ENCODE peak calls at places on chromosomes 13 and 19, in four cellular contexts. W is HepG2, H is K562, K is H1. J is an unnamed sample. For H3K79me2, the result is how much of the 10 kb centered on the place peaks cover.

GRCh38 chr13:48194392-48194754 is 38.6 kb upstream of the ITM2B start:
- DNase-seq in W (no peak), H (no peak), K (no peak), J (no peak)

GRCh38 chr19:17073869-17074627 is 1.2 kb downstream of the HAUS8 start:
- DNase-seq in H (peak), K (no peak), W (no peak), J (no peak)

GRCh38 chr19:51258165-51258564 is 7.3 kb downstream of the SIGLECL1 start:
- DNase-seq in W (no peak), K (no peak), H (no peak), J (no peak)

GRCh38 chr13:79525458-79525857 is 44.5 kb downstream of the NDFIP2 start:
- DNase-seq in H (peak), W (peak), K (no peak), J (peak)

GRCh38 chr13:66462187-66462586 is 767.9 kb downstream of the PCDH9 start:
- DNase-seq in K (no peak), W (no peak), H (no peak), J (peak)

GRCh38 chr19:39444598-39445257 is 654 bp upstream of the SUPT5H start:
- DNase-seq in H (peak), K (no peak), W (no peak), J (no peak)

GRCh38 chr19:5103061-5103701 is 134.3 kb downstream of the KDM4B start:
- DNase-seq in K (no peak), W (no peak), H (no peak), J (peak)

GRCh38 chr13:72890546-72890945 is 108.6 kb downstream of the PIBF1 start:
- DNase-seq in W (no peak), H (no peak), K (no peak), J (no peak)

GRCh38 chr13:73059460-73060250 is 850 bp downstream of the KLF5 start:
- DNase-seq in W (peak), H (peak), K (no peak), J (peak)

GRCh38 chr19:17553256-17553655 is 2.2 kb upstream of the COLGALT1 start:
- DNase-seq in H (peak), W (no peak), K (no peak), J (peak)

GRCh38 chr13:21074601-21075302 is 13.4 kb upstream of the LATS2 start:
- DNase-seq in K (no peak), W (no peak), H (no peak), J (peak)

GRCh38 chr13:38577048-38577447 is 109.8 kb upstream of the FREM2 start:
- DNase-seq in H (peak), W (peak), K (no peak), J (no peak)

GRCh38 chr13:99051768-99052455 is 74.0 kb upstream of the DOCK9 start:
- DNase-seq in W (no peak), K (no peak), H (no peak), J (no peak)
- H3K79me2 ChIP-seq in W (under half), K (under half), H (half or more), J (under half)

GRCh38 chr19:3251229-3251628 is 26.8 kb downstream of the CELF5 start:
- DNase-seq in W (no peak), K (no peak), H (no peak), J (no peak)

GRCh38 chr19:3250675-3251074 is 26.2 kb downstream of the CELF5 start:
- DNase-seq in K (no peak), H (peak), W (peak), J (no peak)

GRCh38 chr19:3245050-3245449 is 20.6 kb downstream of the CELF5 start:
- DNase-seq in W (no peak), H (no peak), K (no peak), J (no peak)

GRCh38 chr19:3249408-3249807 is 24.9 kb downstream of the CELF5 start:
- DNase-seq in K (no peak), H (peak), W (peak), J (no peak)

DNA sequence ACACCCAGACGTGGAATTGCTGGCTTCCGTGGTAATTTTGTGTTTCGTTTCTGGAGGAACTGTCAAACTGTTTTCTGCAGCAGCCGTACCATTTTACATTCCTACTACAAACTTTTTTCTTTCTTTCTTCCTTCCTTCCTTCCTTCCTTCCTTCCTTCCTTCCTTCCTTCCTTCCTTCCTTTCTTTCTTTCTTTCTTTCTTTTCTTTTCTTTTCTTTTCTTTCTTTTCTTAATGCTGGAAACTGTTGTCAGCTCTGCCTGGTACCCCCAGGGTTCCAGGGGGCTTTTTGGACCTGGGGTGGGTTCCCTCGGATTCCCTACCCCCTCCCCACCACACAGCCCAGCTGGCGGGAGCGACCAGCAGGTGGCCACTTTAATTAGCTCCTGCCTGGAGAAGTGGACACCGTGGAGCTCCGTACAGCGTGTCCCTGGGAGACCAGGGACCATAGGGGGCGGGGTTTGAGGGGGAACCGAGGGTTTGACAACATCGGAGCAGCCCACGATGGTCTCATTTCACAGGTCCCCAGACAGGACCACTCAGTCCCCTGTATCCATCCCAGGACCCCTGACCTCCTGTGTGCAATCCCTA is 24.4 kb downstream of the CELF5 start:
- DNase-seq in H (no peak), W (no peak), K (no peak), J (no peak)
- TF ChIP-seq JUN in H (no peak), W (no peak), K (no peak), J (no peak)

DNA sequence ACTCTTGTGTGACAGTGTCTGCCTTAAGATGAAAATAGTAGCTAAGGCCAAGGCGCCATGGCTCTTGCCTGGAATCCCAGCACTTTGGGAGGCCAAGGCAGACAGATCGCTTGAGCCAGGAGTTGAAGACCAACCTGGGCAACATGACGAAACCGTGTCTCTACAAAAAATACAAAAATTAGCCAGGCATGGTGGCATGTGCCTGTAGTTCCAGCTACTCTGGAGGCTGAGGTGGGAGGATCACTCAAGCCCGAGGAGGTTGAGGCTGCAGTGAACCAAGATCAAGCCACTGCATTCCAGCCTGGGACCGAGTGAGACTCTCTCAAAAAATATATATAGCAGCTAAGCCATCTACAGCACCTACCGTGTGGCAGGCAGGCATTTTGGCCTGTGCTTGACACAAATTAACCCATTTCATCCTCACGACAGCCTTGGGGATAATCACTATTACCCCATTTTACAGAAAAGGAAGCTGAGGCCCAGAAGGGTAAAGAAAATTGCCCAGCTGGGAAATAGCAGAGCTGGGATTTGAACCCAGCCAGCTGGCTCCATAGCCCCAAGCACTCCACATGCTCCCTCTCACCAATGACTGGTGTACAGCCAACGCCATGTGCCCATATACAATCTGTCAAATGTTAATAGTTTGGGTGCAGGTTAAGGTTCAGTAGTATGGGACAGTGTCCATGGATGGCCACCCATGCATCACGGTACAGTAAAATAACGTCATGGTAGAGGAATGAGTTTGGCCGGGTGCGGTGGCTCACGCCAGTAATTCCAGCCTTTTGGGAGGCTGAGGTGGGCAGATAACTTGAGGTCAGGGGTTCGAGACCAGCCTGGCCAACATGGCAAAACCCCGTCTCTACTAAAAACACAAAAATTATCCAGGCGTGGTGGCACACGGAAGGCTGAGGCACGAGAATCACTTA is 3.1 kb downstream of the SLC1A5 start:
- DNase-seq in H (no peak), W (no peak), K (no peak), J (no peak)
- H3K79me2 ChIP-seq in H (half or more), W (half or more), K (under half), J (half or more)

DNA sequence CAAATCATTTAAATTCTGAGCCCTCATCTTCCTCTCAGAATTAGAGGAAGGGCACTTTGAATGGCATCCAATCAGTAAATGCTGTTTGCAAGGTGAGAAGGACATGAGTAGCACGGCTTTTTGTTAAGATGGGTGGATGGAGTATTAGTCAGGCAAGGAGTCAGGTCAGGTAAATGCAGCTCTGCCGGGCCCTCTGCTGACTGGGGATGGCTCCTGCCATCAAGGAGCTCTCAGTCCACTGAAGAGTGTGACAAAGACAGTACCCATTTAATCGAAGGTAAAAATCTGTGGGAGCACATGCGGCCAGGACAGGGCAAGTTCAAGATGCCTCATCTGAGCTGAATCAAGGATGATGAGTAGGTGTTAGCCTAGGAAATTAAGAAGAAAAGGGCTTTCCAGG is 670.3 kb upstream of the ARGLU1 start:
- DNase-seq in K (no peak), H (no peak), W (no peak), J (no peak)
- TF ChIP-seq JUN in K (no peak), H (no peak), W (no peak), J (no peak)

DNA sequence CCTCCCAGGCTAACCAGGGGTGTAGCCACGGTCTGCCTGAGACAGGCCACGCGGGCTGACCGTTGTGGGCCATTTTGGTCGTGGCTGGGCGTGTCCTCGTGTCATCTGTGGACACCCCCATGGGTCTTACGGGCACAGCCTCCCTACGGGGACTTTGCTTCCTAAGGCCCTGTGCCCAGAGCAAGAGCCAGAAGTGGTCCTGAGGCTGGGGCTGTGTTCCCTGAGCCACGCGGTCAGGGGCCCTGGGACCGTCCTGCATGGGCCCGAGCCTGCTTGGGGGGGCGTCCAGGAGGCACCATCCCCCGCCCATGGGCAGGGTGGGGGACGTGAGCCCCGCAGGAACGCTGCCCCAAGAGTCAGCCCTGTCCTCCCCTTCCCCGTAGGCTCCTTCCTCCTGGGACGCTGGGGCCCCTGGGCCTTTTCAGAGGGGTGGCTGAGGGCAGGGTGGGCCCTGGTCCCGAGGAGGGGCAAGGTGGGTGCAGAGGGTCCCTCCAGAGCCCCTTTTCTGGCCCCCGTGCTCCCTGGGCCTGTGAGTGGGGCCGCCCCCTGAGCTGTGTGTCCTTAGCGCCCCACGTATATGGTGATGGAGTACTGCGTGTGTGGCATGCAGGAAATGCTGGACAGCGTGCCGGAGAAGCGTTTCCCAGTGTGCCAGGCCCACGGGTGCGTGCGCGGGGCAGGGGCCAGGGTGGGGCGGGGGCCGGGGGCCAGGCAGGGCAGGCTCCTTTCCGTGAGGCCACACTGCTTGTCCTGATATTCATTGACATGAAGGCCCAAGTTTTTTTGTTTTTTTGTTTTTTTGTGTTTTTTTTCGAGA is 13.4 kb downstream of the STK11 start:
- DNase-seq in K (no peak), H (no peak), W (no peak), J (no peak)
- H3K79me2 ChIP-seq in K (under half), H (half or more), W (under half), J (under half)

GRCh38 chr13:27141746-27142145 is 29.9 kb downstream of the USP12 start:
- DNase-seq in W (no peak), H (peak), K (no peak), J (no peak)
- TF ChIP-seq JUN in W (no peak), H (no peak), K (no peak), J (no peak)

DNA sequence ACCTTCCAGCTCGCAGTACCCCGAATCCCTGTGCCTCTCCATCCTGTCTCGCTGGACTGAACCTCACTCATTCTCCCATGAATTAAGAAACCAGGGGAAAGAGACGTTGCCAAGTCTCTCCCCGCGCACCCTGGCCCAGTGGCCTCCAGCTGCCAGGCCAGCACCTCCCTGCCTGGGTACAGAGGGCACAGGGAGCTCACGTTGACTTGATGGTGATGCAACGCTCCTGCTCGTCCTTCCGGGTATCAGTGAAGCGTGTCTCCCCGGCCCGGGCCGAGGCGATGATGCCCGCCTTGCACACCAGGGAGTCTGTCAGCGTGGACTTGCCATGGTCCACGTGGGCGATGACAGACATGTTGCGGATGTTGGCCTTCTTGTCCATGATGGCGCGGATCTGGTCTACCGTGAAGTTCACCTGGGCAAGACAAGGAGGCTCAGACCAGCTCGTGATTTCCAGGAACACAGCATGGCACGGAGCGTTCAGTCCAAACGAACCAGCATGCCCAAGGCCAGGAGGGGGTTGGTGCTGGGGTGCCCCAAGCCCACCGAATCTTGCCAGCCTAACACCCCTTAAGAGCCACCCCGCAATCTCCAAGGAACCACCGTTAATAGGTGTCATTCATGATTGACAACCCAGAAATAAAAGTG is 1.2 kb downstream of the EEF2 start:
- DNase-seq in K (no peak), W (no peak), H (no peak), J (peak)
- H3K79me2 ChIP-seq in K (under half), W (under half), H (half or more), J (half or more)

DNA sequence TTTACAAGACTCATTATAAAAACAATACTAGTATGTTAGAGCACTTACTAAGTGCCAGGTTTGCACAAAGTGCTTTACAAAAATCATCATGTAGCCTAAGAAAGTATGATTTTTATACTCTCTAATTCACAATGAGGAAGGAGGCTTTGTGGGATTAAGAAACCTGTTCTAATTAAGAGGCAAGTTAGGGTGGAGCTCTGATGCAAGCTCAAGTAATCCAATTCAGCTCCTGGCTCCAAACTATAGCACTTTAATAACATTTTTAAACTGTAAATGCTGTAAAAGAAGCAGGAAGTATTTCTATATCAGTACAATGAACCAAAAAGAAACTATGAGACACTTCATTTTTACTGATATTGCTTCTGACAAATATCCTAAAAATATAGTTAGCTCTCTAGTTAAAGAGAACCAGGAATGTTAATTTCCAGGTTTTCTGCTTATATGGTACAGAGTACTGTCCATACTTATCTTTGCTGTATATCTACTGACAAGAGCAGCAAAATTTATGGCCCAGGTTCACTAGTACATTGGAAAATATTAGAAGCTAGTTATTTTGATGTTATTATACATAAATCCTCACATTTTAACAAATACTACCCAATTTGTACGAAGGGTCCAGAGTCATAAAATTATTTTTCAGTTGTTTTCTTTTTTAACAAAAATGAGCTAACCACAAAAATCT is 482.0 kb downstream of the DIAPH3 start:
- DNase-seq in W (no peak), K (no peak), H (no peak), J (no peak)
- TF ChIP-seq JUN in W (no peak), K (no peak), H (no peak), J (no peak)

DNA sequence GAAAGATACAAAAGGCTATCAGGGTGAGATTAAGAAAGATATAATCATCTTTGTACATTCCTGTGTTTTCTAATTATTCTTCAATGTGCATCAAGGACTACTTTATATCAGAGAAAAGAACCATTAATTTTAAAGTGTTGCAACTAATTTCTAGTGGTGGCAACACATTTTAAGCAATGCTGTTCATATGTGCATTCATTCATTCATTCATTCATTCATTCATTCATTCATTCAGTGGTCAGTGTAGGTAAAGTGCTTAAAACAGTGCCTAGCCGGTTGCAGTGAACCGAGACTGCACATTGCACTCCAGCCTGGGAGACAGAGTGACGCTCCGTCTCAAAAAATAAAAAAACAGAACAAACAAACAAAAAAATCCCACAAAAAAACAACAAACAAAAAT is 155.7 kb upstream of the ZNF536 start:
- DNase-seq in H (no peak), W (no peak), K (no peak), J (no peak)
- H3K79me2 ChIP-seq in H (under half), W (under half), K (under half), J (under half)